ENCODE peak calls at places on chromosome 22, in nine cellular contexts. M, O, D, E, U, P, I, C and R are unnamed samples.
A peak's percentile ranks its signal among the peaks of the same experiment; 100 is the strongest.

GRCh38 chr22:23752090-23752691 is 1.3 kb upstream of the ZNF70 start:
- DNase-seq in C (no peak), M (no peak), U (no peak), E (no peak), O (no peak), I (no peak), D (no peak), P (no peak), R (no peak)

GRCh38 chr22:44023404-44024287 is 456 bp upstream of the PARVB start:
- DNase-seq in D (no peak), C (peak; percentile 55), P (peak; percentile 73), M (peak; percentile 80), I (peak; percentile 9), U (no peak), E (no peak), O (peak; percentile 40), R (no peak)

GRCh38 chr22:44938886-44939285 is 70.9 kb downstream of the PHF21B start:
- DNase-seq in I (no peak), U (no peak), M (peak; percentile 9), E (no peak), O (no peak), C (no peak), P (no peak), D (no peak), R (no peak)

GRCh38 chr22:17411213-17411612 is 42.0 kb downstream of the CECR2 start:
- DNase-seq in C (peak; percentile 48), P (no peak), M (no peak), E (no peak), O (peak; percentile 33), U (no peak), I (no peak), D (no peak), R (no peak)

GRCh38 chr22:35656284-35656752 is 8.1 kb downstream of the APOL6 start:
- DNase-seq in D (no peak), P (no peak), I (no peak), E (no peak), M (no peak), U (no peak), O (no peak), C (no peak), R (no peak)

GRCh38 chr22:49229483-49230193 is 598.0 kb downstream of the BRD1 start:
- DNase-seq in D (no peak), P (no peak), C (no peak), M (no peak), I (no peak), E (no peak), O (no peak), U (no peak), R (no peak)

GRCh38 chr22:48893288-48894063 is 934.2 kb downstream of the BRD1 start:
- DNase-seq in E (no peak), I (no peak), C (no peak), O (no peak), U (no peak), M (no peak), P (no peak), D (no peak), R (no peak)

GRCh38 chr22:26674211-26675190 is 17.1 kb downstream of the MIAT start:
- DNase-seq in U (no peak), O (no peak), I (no peak), E (no peak), P (no peak), M (no peak), D (no peak), C (no peak), R (no peak)

GRCh38 chr22:43957871-43958270 is 2.6 kb downstream of the SAMM50 start:
- DNase-seq in E (no peak), O (peak; percentile 33), U (no peak), M (no peak), D (no peak), C (peak; percentile 48), I (no peak), P (peak; percentile 32), R (no peak)

GRCh38 chr22:29668681-29669080 is 51.1 kb upstream of the CABP7 start:
- DNase-seq in O (no peak), I (no peak), D (no peak), M (no peak), U (no peak), C (no peak), E (no peak), P (no peak), R (no peak)

GRCh38 chr22:30921108-30921507 is 47.5 kb downstream of the MORC2 start:
- DNase-seq in C (no peak), D (no peak), E (no peak), I (no peak), O (no peak), U (no peak), P (peak; percentile 33), M (no peak), R (no peak)

GRCh38 chr22:35540600-35541253 is at the start of gene RASD2:
- DNase-seq in D (no peak), I (peak; percentile 24), C (peak; percentile 71), U (peak; percentile 56), M (peak; percentile 70), P (peak; percentile 48), E (no peak), O (no peak), R (no peak)

GRCh38 chr22:46738961-46739870 is 1.2 kb upstream of the CERK start:
- DNase-seq in D (no peak), I (no peak), C (no peak), P (peak; percentile 73), U (no peak), E (peak; percentile 75), M (peak; percentile 61), O (peak; percentile 16), R (no peak)

GRCh38 chr22:22407061-22407460 is 101.5 kb downstream of the ZNF280B start:
- DNase-seq in O (no peak), D (no peak), I (no peak), C (no peak), P (no peak), U (no peak), E (no peak), M (no peak), R (no peak)

GRCh38 chr22:44575344-44576268 is 77.6 kb upstream of the RTL6 start:
- DNase-seq in O (no peak), E (no peak), M (peak; percentile 16), C (peak; percentile 35), U (no peak), I (no peak), P (no peak), D (no peak), R (no peak)

GRCh38 chr22:42033263-42034181 is 34.9 kb downstream of the WBP2NL start:
- DNase-seq in C (no peak), O (no peak), U (no peak), P (no peak), D (no peak), I (no peak), E (no peak), M (no peak), R (no peak)

GRCh38 chr22:36330655-36331305 is 57.0 kb downstream of the MYH9 start:
- DNase-seq in I (no peak), C (peak; percentile 75), M (peak; percentile 75), U (no peak), E (no peak), O (peak; percentile 77), P (peak; percentile 60), D (peak; percentile 67), R (no peak)

GRCh38 chr22:38964306-38964705 is 6.9 kb downstream of the APOBEC3A start:
- DNase-seq in O (no peak), C (no peak), I (no peak), E (no peak), P (no peak), D (no peak), U (no peak), M (peak; percentile 24), R (no peak)